ENCODE peak calls at places on chromosome 7, in seven cellular contexts. One of them, this sample, is unnamed.

GRCh38 chr7:99860281-99861127 is 16.3 kb downstream of the OR2AE1 start:
- DNase-seq in CD4-positive, CD25-positive, alpha-beta regulatory T cell: no peak
- DNase-seq in T-helper 2 cell: no peak
- DNase-seq in NCI-H2081: no peak
- DNase-seq in EH: peak; percentile 57
- DNase-seq in fibroblast of mammary gland: peak; percentile 94
- DNase-seq in iPS-NIHi11: no peak
- DNase-seq in this sample: no peak

GRCh38 chr7:158724658-158725505 is 20.3 kb upstream of the NCAPG2 start:
- DNase-seq in CD4-positive, CD25-positive, alpha-beta regulatory T cell: no peak
- DNase-seq in T-helper 2 cell: no peak
- DNase-seq in NCI-H2081: no peak
- DNase-seq in EH: no peak
- DNase-seq in fibroblast of mammary gland: no peak
- DNase-seq in iPS-NIHi11: no peak
- DNase-seq in this sample: no peak

GRCh38 chr7:128084896-128085608 is 53.8 kb upstream of the LRRC4 start:
- DNase-seq in CD4-positive, CD25-positive, alpha-beta regulatory T cell: no peak
- DNase-seq in T-helper 2 cell: no peak
- DNase-seq in NCI-H2081: peak; percentile 86
- DNase-seq in EH: peak; percentile 93
- DNase-seq in fibroblast of mammary gland: peak; percentile 33
- DNase-seq in iPS-NIHi11: no peak
- DNase-seq in this sample: no peak

GRCh38 chr7:20218261-20218660 is 1.1 kb upstream of the MACC1 start:
- DNase-seq in CD4-positive, CD25-positive, alpha-beta regulatory T cell: no peak
- DNase-seq in T-helper 2 cell: no peak
- DNase-seq in NCI-H2081: no peak
- DNase-seq in EH: no peak
- DNase-seq in fibroblast of mammary gland: no peak
- DNase-seq in iPS-NIHi11: no peak
- DNase-seq in this sample: no peak

GRCh38 chr7:138981332-138982203 is at the start of gene KIAA1549:
- DNase-seq in CD4-positive, CD25-positive, alpha-beta regulatory T cell: peak; percentile 11
- DNase-seq in T-helper 2 cell: peak; percentile 76
- DNase-seq in NCI-H2081: peak; percentile 77
- DNase-seq in EH: peak; percentile 77
- DNase-seq in fibroblast of mammary gland: peak; percentile 39
- DNase-seq in iPS-NIHi11: peak; percentile 94
- DNase-seq in this sample: peak; percentile 11

GRCh38 chr7:71601840-71602239 is 469.9 kb downstream of the GALNT17 start:
- DNase-seq in CD4-positive, CD25-positive, alpha-beta regulatory T cell: no peak
- DNase-seq in T-helper 2 cell: no peak
- DNase-seq in NCI-H2081: no peak
- DNase-seq in EH: no peak
- DNase-seq in fibroblast of mammary gland: peak; percentile 60
- DNase-seq in iPS-NIHi11: no peak
- DNase-seq in this sample: no peak

GRCh38 chr7:100565133-100565571 is 8.5 kb downstream of the SAP25 start:
- DNase-seq in CD4-positive, CD25-positive, alpha-beta regulatory T cell: no peak
- DNase-seq in T-helper 2 cell: no peak
- DNase-seq in NCI-H2081: no peak
- DNase-seq in EH: no peak
- DNase-seq in fibroblast of mammary gland: no peak
- DNase-seq in iPS-NIHi11: no peak
- DNase-seq in this sample: no peak

GRCh38 chr7:143372070-143372469 is 9.1 kb upstream of the ZYX start:
- DNase-seq in CD4-positive, CD25-positive, alpha-beta regulatory T cell: no peak
- DNase-seq in T-helper 2 cell: peak; percentile 47
- DNase-seq in NCI-H2081: peak; percentile 87
- DNase-seq in EH: peak; percentile 49
- DNase-seq in fibroblast of mammary gland: no peak
- DNase-seq in iPS-NIHi11: no peak
- DNase-seq in this sample: peak; percentile 63

GRCh38 chr7:132435016-132435990 is 141.0 kb downstream of the PLXNA4 start:
- DNase-seq in CD4-positive, CD25-positive, alpha-beta regulatory T cell: no peak
- DNase-seq in T-helper 2 cell: no peak
- DNase-seq in NCI-H2081: no peak
- DNase-seq in EH: no peak
- DNase-seq in fibroblast of mammary gland: no peak
- DNase-seq in iPS-NIHi11: no peak
- DNase-seq in this sample: no peak

GRCh38 chr7:2180081-2180480 is 52.7 kb downstream of the MAD1L1 start:
- DNase-seq in CD4-positive, CD25-positive, alpha-beta regulatory T cell: no peak
- DNase-seq in T-helper 2 cell: no peak
- DNase-seq in NCI-H2081: no peak
- DNase-seq in EH: no peak
- DNase-seq in fibroblast of mammary gland: no peak
- DNase-seq in iPS-NIHi11: no peak
- DNase-seq in this sample: no peak

GRCh38 chr7:132249591-132249971 is 326.7 kb downstream of the PLXNA4 start:
- DNase-seq in CD4-positive, CD25-positive, alpha-beta regulatory T cell: no peak
- DNase-seq in T-helper 2 cell: no peak
- DNase-seq in NCI-H2081: no peak
- DNase-seq in EH: peak; percentile 8
- DNase-seq in fibroblast of mammary gland: no peak
- DNase-seq in iPS-NIHi11: peak; percentile 70
- DNase-seq in this sample: no peak

GRCh38 chr7:44736896-44737295 is 11.8 kb upstream of the ZMIZ2 start:
- DNase-seq in CD4-positive, CD25-positive, alpha-beta regulatory T cell: no peak
- DNase-seq in T-helper 2 cell: no peak
- DNase-seq in NCI-H2081: no peak
- DNase-seq in EH: no peak
- DNase-seq in fibroblast of mammary gland: no peak
- DNase-seq in iPS-NIHi11: no peak
- DNase-seq in this sample: no peak

GRCh38 chr7:40519009-40519408 is 384.2 kb downstream of the SUGCT start:
- DNase-seq in CD4-positive, CD25-positive, alpha-beta regulatory T cell: no peak
- DNase-seq in T-helper 2 cell: no peak
- DNase-seq in NCI-H2081: no peak
- DNase-seq in EH: peak; percentile 63
- DNase-seq in fibroblast of mammary gland: no peak
- DNase-seq in iPS-NIHi11: no peak
- DNase-seq in this sample: no peak

GRCh38 chr7:30546596-30546995 is 42.0 kb upstream of the GGCT start:
- DNase-seq in CD4-positive, CD25-positive, alpha-beta regulatory T cell: no peak
- DNase-seq in T-helper 2 cell: no peak
- DNase-seq in NCI-H2081: no peak
- DNase-seq in EH: no peak
- DNase-seq in fibroblast of mammary gland: no peak
- DNase-seq in iPS-NIHi11: no peak
- DNase-seq in this sample: no peak

GRCh38 chr7:1646957-1647891 is 22.9 kb upstream of the ELFN1 start:
- DNase-seq in CD4-positive, CD25-positive, alpha-beta regulatory T cell: no peak
- DNase-seq in T-helper 2 cell: no peak
- DNase-seq in NCI-H2081: peak; percentile 48
- DNase-seq in EH: no peak
- DNase-seq in fibroblast of mammary gland: peak; percentile 37
- DNase-seq in iPS-NIHi11: no peak
- DNase-seq in this sample: no peak

GRCh38 chr7:157784114-157784835 is 447.5 kb downstream of the DNAJB6 start:
- DNase-seq in CD4-positive, CD25-positive, alpha-beta regulatory T cell: no peak
- DNase-seq in T-helper 2 cell: no peak
- DNase-seq in NCI-H2081: no peak
- DNase-seq in EH: no peak
- DNase-seq in fibroblast of mammary gland: peak; percentile 19
- DNase-seq in iPS-NIHi11: no peak
- DNase-seq in this sample: peak; percentile 15

GRCh38 chr7:50406935-50407334 is 43.2 kb downstream of the FIGNL1 start:
- DNase-seq in CD4-positive, CD25-positive, alpha-beta regulatory T cell: no peak
- DNase-seq in T-helper 2 cell: no peak
- DNase-seq in NCI-H2081: no peak
- DNase-seq in EH: no peak
- DNase-seq in fibroblast of mammary gland: no peak
- DNase-seq in iPS-NIHi11: no peak
- DNase-seq in this sample: no peak

GRCh38 chr7:94763268-94763667 is 107.3 kb upstream of the SGCE start:
- DNase-seq in CD4-positive, CD25-positive, alpha-beta regulatory T cell: no peak
- DNase-seq in T-helper 2 cell: no peak
- DNase-seq in NCI-H2081: no peak
- DNase-seq in EH: peak; percentile 1
- DNase-seq in fibroblast of mammary gland: peak; percentile 92
- DNase-seq in iPS-NIHi11: no peak
- DNase-seq in this sample: no peak

This sample was measured in substantia nigra.